ENCODE peak calls at places on chromosomes 2 and 18, in seven cellular contexts. I, Z, J, S, C, M and U are unnamed samples.

GRCh38 chr18:9690418-9691178 is 17.5 kb upstream of the RAB31 start:
- DNase-seq in I (no peak), Z (peak; percentile 41), J (no peak), S (no peak), C (no peak), M (no peak), U (no peak)

GRCh38 chr18:44627245-44627644 is 53.4 kb upstream of the SETBP1 start:
- DNase-seq in I (no peak), Z (peak; percentile 61), J (no peak), S (no peak), C (no peak), M (no peak), U (no peak)

GRCh38 chr2:19630921-19631320 is 270.9 kb downstream of the TTC32 start:
- DNase-seq in I (no peak), Z (no peak), J (no peak), S (no peak), C (no peak), M (no peak), U (no peak)

GRCh38 chr18:11154369-11154982 is 5.1 kb upstream of the PIEZO2 start:
- DNase-seq in I (no peak), Z (peak; percentile 27), J (no peak), S (peak; percentile 20), C (peak; percentile 72), M (no peak), U (no peak)

GRCh38 chr2:75432761-75433361 is 127.9 kb downstream of the EVA1A start:
- DNase-seq in I (no peak), Z (peak; percentile 79), J (no peak), S (no peak), C (peak; percentile 93), M (no peak), U (no peak)

GRCh38 chr2:171407030-171407707 is 26.6 kb downstream of the METTL8 start:
- DNase-seq in I (no peak), Z (no peak), J (no peak), S (no peak), C (peak; percentile 88), M (no peak), U (no peak)

GRCh38 chr2:16774091-16774490 is 108.5 kb upstream of the CYRIA start:
- DNase-seq in I (no peak), Z (peak; percentile 48), J (no peak), S (no peak), C (no peak), M (no peak), U (no peak)

GRCh38 chr2:240452471-240453256 is 17.2 kb downstream of the GPC1 start:
- DNase-seq in I (peak; percentile 74), Z (no peak), J (peak; percentile 84), S (peak; percentile 87), C (no peak), M (peak; percentile 91), U (no peak)

GRCh38 chr2:149094217-149095015 is 55.9 kb downstream of the LYPD6B start:
- DNase-seq in I (no peak), Z (peak; percentile 82), J (no peak), S (no peak), C (no peak), M (no peak), U (no peak)

GRCh38 chr2:113756088-113757058 is at the start of gene SLC35F5:
- DNase-seq in I (peak; percentile 95), Z (peak; percentile 72), J (peak; percentile 95), S (peak; percentile 97), C (peak; percentile 96), M (peak; percentile 98), U (peak; percentile 95)
- TF ChIP-seq CTCF in I (no peak), Z (no peak), J (peak; percentile 16), S (no peak), C (no peak), M (no peak), U (no peak)

GRCh38 chr2:106562232-106562631 is 75.1 kb downstream of the CD8B2 start:
- DNase-seq in I (no peak), Z (no peak), J (no peak), S (no peak), C (no peak), M (no peak), U (no peak)

GRCh38 chr2:106561803-106562202 is 74.6 kb downstream of the CD8B2 start:
- DNase-seq in I (no peak), Z (no peak), J (no peak), S (no peak), C (no peak), M (no peak), U (no peak)

GRCh38 chr2:106560773-106561172 is 73.6 kb downstream of the CD8B2 start:
- DNase-seq in I (no peak), Z (no peak), J (no peak), S (no peak), C (no peak), M (no peak), U (no peak)

GRCh38 chr2:106561356-106561755 is 74.2 kb downstream of the CD8B2 start:
- DNase-seq in I (no peak), Z (no peak), J (no peak), S (no peak), C (no peak), M (no peak), U (no peak)

DNA sequence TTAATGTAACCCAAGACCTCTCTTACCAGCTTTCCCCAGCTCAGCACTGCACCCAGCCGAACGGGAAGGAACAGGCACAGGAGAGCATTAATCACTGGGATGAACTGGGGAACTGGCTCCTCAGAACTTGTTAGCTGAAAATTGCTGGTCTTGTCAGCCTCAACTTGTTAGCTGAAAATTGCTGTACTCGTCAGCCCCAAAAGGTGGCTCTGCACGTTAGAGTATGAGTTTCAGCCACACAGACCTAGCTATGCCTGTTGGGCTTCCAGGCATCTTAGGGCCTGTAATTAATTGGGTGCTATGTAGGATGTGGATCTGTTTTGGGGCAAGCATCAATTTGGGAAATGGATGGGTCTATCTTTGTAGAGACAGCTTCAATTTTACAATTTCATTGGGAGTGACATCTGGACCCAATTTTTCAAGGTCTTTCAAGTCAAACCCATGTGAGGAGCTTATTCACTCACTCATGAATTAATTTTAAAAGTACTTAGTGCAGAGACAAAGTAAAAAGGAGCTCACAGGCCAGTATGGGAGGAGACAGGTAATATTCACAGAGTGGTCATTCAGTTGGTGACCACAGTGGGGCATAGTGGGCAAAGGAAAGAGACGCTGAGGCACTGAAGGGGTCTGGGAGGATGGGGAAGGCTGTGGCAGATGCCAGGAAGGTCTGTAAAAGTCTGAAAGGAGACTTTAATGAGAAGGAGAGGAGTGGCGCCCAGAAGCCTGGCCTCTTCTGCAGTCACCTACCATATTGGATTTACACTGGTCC is 75.8 kb downstream of the CD8B2 start:
- DNase-seq in I (no peak), Z (no peak), J (peak; percentile 22), S (peak; percentile 37), C (no peak), M (no peak), U (no peak)
- TF ChIP-seq CTCF in I (no peak), Z (peak; percentile 26), J (no peak), S (peak; percentile 28), C (no peak), M (no peak), U (no peak)

DNA sequence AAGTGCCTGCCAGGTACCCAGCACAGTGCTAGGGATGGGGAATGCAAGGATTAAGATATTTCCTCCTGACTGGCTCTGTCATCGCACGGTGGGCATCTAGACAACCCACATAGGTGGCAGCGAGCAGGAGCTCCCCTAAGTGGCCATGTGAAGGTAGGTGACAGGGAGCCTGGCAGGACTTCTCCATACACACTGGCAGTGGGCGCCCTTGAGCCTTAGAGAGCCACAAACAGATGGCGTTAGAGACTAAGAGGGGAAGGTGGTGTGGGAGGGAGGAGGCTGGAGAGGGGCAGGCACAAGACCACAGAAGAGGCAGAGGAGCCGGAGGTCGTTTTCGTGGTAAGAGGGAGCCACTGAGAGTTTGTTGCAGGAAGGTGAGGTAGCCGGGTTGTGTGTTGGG is 15.2 kb downstream of the PRELID3A start:
- DNase-seq in I (no peak), Z (no peak), J (no peak), S (peak; percentile 57), C (peak; percentile 42), M (no peak), U (no peak)
- TF ChIP-seq CTCF in I (no peak), Z (no peak), J (no peak), S (peak; percentile 19), C (peak; percentile 3), M (no peak), U (no peak)

GRCh38 chr2:150907466-150907865 is 354.2 kb downstream of the RBM43 start:
- DNase-seq in I (no peak), Z (no peak), J (no peak), S (no peak), C (no peak), M (no peak), U (no peak)

GRCh38 chr2:150911766-150912280 is 349.8 kb downstream of the RBM43 start:
- DNase-seq in I (peak; percentile 40), Z (peak; percentile 81), J (peak; percentile 43), S (no peak), C (no peak), M (no peak), U (no peak)

GRCh38 chr2:150909090-150909489 is 352.6 kb downstream of the RBM43 start:
- DNase-seq in I (no peak), Z (no peak), J (no peak), S (no peak), C (peak; percentile 9), M (no peak), U (no peak)

GRCh38 chr2:150909613-150910012 is 352.1 kb downstream of the RBM43 start:
- DNase-seq in I (no peak), Z (no peak), J (no peak), S (no peak), C (no peak), M (no peak), U (no peak)
- TF ChIP-seq CTCF in I (no peak), Z (no peak), J (no peak), S (no peak), C (peak; percentile 3), M (no peak), U (peak; percentile 19)